ENCODE peak calls at places on chromosomes 2 and 18, in eight cellular contexts. T is GM12865; Y is ELR; X is naive thymus-derived CD4-positive, alpha-beta T cell; V is fibroblast of pulmonary artery; C is nephron progenitor cell; G is epithelial cell of esophagus; P is CD8-positive, alpha-beta T cell. D is an unnamed sample.

GRCh38 chr2:188610827-188611226 is 319.2 kb downstream of the GULP1 start:
- DNase-seq in C (no peak), G (peak), P (no peak), T (no peak), Y (peak), X (no peak), V (no peak), D (no peak)

GRCh38 chr2:150531626-150532419 is 44.4 kb upstream of the RND3 start:
- DNase-seq in P (no peak), T (no peak), C (no peak), X (no peak), Y (peak), V (no peak), G (peak), D (no peak)

GRCh38 chr2:240109386-240109785 is 26.7 kb downstream of the COPS9 start:
- DNase-seq in C (no peak), P (no peak), Y (no peak), T (no peak), V (no peak), X (no peak), G (no peak), D (no peak)

GRCh38 chr18:47780011-47780725 is 150.3 kb downstream of the SMAD2 start:
- DNase-seq in T (no peak), Y (no peak), P (no peak), G (no peak), V (no peak), C (no peak), X (no peak), D (no peak)

GRCh38 chr2:11802782-11803191 is 56.4 kb downstream of the LPIN1 start:
- DNase-seq in Y (peak), G (no peak), C (no peak), T (no peak), V (peak), P (no peak), X (no peak), D (no peak)

GRCh38 chr2:230007931-230008707 is 60.6 kb downstream of the SLC16A14 start:
- DNase-seq in P (peak), V (peak), X (peak), Y (peak), C (peak), T (peak), G (peak), D (peak)

GRCh38 chr2:197315371-197315770 is 4.8 kb upstream of the ANKRD44 start:
- DNase-seq in T (no peak), C (no peak), V (no peak), P (no peak), G (no peak), X (no peak), Y (no peak), D (no peak)

GRCh38 chr2:121456325-121456724 is 74.4 kb upstream of the RNU4ATAC start:
- DNase-seq in G (no peak), Y (no peak), T (no peak), C (no peak), X (no peak), P (no peak), V (no peak), D (no peak)

GRCh38 chr18:38290229-38290628 is 724.6 kb upstream of the CELF4 start:
- DNase-seq in V (no peak), C (no peak), T (no peak), X (no peak), G (peak), Y (no peak), P (no peak), D (no peak)

GRCh38 chr2:54708584-54709340 is 14.7 kb upstream of the EML6 start:
- DNase-seq in V (no peak), Y (no peak), P (no peak), X (peak), C (no peak), T (no peak), G (peak), D (peak)

GRCh38 chr18:7616661-7617060 is 49.5 kb downstream of the PTPRM start:
- DNase-seq in T (no peak), X (no peak), Y (peak), C (no peak), G (peak), P (no peak), V (no peak), D (no peak)

D was measured in ecto neural progenitor cell.